ENCODE peak calls at places on chromosomes 2 and 18, in five cellular contexts. T is AG04450, X is kidney epithelial cell, Z is GM12865, O is chondrocyte. M is an unnamed sample.

GRCh38 chr2:62627667-62628066 is 77.8 kb upstream of the EHBP1 start:
- DNase-seq in O (no peak), T (no peak), Z (no peak), X (no peak), M (no peak)

GRCh38 chr2:223108376-223109100 is 56.5 kb downstream of the KCNE4 start:
- DNase-seq in Z (no peak), T (no peak), O (no peak), X (no peak), M (no peak)

GRCh38 chr18:30406728-30407127 is 635.8 kb downstream of the DSC3 start:
- DNase-seq in O (no peak), Z (no peak), X (no peak), T (no peak), M (no peak)

GRCh38 chr2:9820020-9820973 is 23.0 kb upstream of the TAF1B start:
- DNase-seq in Z (no peak), T (no peak), X (no peak), O (no peak), M (peak; percentile 48)

GRCh38 chr2:172046080-172046678 is 39.1 kb upstream of the DLX1 start:
- DNase-seq in X (no peak), Z (no peak), T (no peak), O (no peak), M (no peak)

GRCh38 chr2:47250576-47251403 is 95.7 kb upstream of the STPG4 start:
- DNase-seq in O (no peak), Z (no peak), T (no peak), X (peak; percentile 38), M (no peak)

GRCh38 chr2:120625865-120626560 is 109.7 kb upstream of the GLI2 start:
- DNase-seq in T (no peak), Z (no peak), X (peak; percentile 64), O (no peak), M (peak; percentile 9)

GRCh38 chr2:10544252-10544651 is 96.1 kb upstream of the ODC1 start:
- DNase-seq in Z (peak; percentile 14), T (no peak), X (no peak), O (no peak), M (no peak)

GRCh38 chr2:39920318-39920775 is 141.3 kb upstream of the THUMPD2 start:
- DNase-seq in T (no peak), O (no peak), Z (no peak), X (no peak), M (no peak)

GRCh38 chr2:119545754-119546445 is 1.7 kb downstream of the CFAP221 start:
- DNase-seq in X (no peak), T (no peak), O (no peak), Z (no peak), M (no peak)

GRCh38 chr2:7595181-7595580 is 678.0 kb downstream of the RNF144A start:
- DNase-seq in Z (no peak), T (no peak), X (no peak), O (no peak), M (no peak)

GRCh38 chr2:85440736-85441135 is 22.2 kb downstream of the SH2D6 start:
- DNase-seq in O (no peak), Z (no peak), T (no peak), X (no peak), M (no peak)

GRCh38 chr18:8952796-8953760 is 149.4 kb upstream of the NDUFV2 start:
- DNase-seq in X (no peak), O (no peak), T (peak; percentile 74), Z (no peak), M (no peak)

GRCh38 chr2:191020221-191020741 is 6.3 kb upstream of the STAT1 start:
- DNase-seq in O (peak; percentile 95), Z (peak; percentile 99), X (peak; percentile 84), T (peak; percentile 93), M (peak; percentile 69)

GRCh38 chr2:220601674-220602073 is 970.4 kb downstream of the EPHA4 start:
- DNase-seq in X (no peak), O (no peak), T (no peak), Z (no peak), M (no peak)

GRCh38 chr2:109728809-109729208 is 65.3 kb upstream of the RGPD5 start:
- DNase-seq in Z (peak; percentile 57), X (no peak), O (no peak), T (no peak), M (no peak)

GRCh38 chr2:225236769-225237323 is 162.7 kb upstream of the NYAP2 start:
- DNase-seq in T (no peak), O (no peak), X (no peak), Z (no peak), M (no peak)

GRCh38 chr2:128314348-128315121 is 4.1 kb downstream of the HS6ST1 start:
- DNase-seq in Z (peak; percentile 2), X (no peak), T (no peak), O (no peak), M (no peak)

GRCh38 chr2:36403675-36404230 is 48.2 kb downstream of the CRIM1 start:
- DNase-seq in O (no peak), Z (no peak), X (peak; percentile 91), T (no peak), M (peak; percentile 65)

GRCh38 chr18:66473882-66474281 is 130.0 kb downstream of the CDH19 start:
- DNase-seq in X (no peak), O (no peak), T (no peak), Z (no peak), M (no peak)

GRCh38 chr18:36744261-36744876 is 84.4 kb downstream of the TPGS2 start:
- DNase-seq in T (peak; percentile 27), X (no peak), Z (no peak), O (no peak), M (no peak)

GRCh38 chr2:102082591-102083586 is 59.7 kb upstream of the IL1R1 start:
- DNase-seq in T (no peak), O (no peak), Z (peak; percentile 80), X (peak; percentile 84), M (peak; percentile 96)

GRCh38 chr2:8006181-8006580 is 675.7 kb upstream of the ID2 start:
- DNase-seq in T (no peak), Z (no peak), X (no peak), O (no peak), M (no peak)

GRCh38 chr2:233173115-233173514 is 78.4 kb upstream of the ATG16L1 start:
- DNase-seq in O (no peak), T (no peak), Z (no peak), X (no peak), M (no peak)

GRCh38 chr18:72652990-72653593 is 109.0 kb upstream of the CBLN2 start:
- DNase-seq in X (peak; percentile 16), T (no peak), Z (peak; percentile 71), O (no peak), M (peak; percentile 22)
- TF ChIP-seq CTCF in X (peak; percentile 84), T (peak; percentile 19), Z (peak; percentile 65), O (peak; percentile 67), M (peak; percentile 84)

GRCh38 chr2:74646829-74647482 is 1.2 kb downstream of the M1AP start:
- DNase-seq in T (no peak), X (no peak), O (no peak), Z (no peak), M (no peak)

GRCh38 chr2:74646201-74646600 is 1.9 kb downstream of the M1AP start:
- DNase-seq in O (no peak), T (no peak), Z (no peak), X (no peak), M (no peak)

GRCh38 chr2:74653589-74653984 is 460 bp upstream of the SEMA4F start:
- DNase-seq in Z (no peak), T (no peak), O (no peak), X (no peak), M (no peak)

GRCh38 chr2:74648009-74648443 is at the start of gene M1AP:
- DNase-seq in O (no peak), Z (no peak), T (no peak), X (no peak), M (no peak)
- TF ChIP-seq CTCF in O (peak; percentile 36), Z (peak; percentile 22), T (no peak), X (peak; percentile 31), M (peak; percentile 23)

GRCh38 chr2:68352651-68353386 is 12.3 kb upstream of the PLEK start:
- DNase-seq in Z (no peak), X (no peak), T (no peak), O (no peak), M (no peak)

GRCh38 chr2:68359889-68360288 is 5.2 kb upstream of the PLEK start:
- DNase-seq in Z (no peak), X (no peak), T (no peak), O (no peak), M (no peak)

GRCh38 chr2:68356599-68357239 is 8.4 kb upstream of the PLEK start:
- DNase-seq in O (no peak), T (no peak), Z (no peak), X (no peak), M (no peak)

GRCh38 chr2:68362069-68362468 is 3.0 kb upstream of the PLEK start:
- DNase-seq in T (no peak), O (no peak), Z (peak; percentile 95), X (no peak), M (no peak)

DNA sequence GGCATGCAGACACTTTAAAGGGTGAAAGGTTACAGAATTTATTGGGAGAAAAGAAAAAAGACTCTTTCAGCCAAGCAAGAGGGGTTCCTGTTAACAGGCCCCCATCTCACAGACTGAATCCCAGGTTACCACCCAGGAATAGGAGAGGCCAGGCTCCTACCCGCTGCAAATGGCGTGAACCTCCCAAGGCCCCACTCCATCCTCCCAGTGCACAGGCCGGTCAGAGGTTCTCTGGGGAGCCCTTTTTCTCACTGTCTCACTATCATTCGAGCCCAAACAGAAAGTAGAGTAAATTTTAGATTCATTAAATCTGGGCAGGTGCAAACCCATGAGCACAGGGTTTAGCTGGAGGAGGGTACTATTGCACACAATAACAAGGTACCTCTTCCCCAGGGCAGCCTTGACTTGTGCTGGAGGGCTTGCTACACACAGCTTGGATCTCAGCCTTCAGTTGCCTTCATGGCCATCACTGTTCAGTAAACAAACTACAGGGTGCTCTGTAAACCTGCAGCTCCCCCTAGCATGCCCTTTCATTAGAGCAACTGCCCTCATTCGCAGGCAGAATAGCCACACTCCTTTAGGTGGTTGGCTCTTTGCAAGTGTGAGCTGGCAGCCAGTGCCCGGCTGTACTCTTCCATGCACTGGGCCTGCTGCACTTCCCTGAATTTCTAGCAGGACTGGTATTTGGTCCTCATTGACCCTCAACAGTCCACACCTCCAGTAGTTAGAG is 7.3 kb upstream of the PLEK start:
- DNase-seq in Z (peak; percentile 78), O (no peak), T (peak; percentile 18), X (no peak), M (no peak)
- TF ChIP-seq CTCF in Z (peak; percentile 69), O (peak; percentile 57), T (peak; percentile 75), X (peak; percentile 30), M (peak; percentile 55)

DNA sequence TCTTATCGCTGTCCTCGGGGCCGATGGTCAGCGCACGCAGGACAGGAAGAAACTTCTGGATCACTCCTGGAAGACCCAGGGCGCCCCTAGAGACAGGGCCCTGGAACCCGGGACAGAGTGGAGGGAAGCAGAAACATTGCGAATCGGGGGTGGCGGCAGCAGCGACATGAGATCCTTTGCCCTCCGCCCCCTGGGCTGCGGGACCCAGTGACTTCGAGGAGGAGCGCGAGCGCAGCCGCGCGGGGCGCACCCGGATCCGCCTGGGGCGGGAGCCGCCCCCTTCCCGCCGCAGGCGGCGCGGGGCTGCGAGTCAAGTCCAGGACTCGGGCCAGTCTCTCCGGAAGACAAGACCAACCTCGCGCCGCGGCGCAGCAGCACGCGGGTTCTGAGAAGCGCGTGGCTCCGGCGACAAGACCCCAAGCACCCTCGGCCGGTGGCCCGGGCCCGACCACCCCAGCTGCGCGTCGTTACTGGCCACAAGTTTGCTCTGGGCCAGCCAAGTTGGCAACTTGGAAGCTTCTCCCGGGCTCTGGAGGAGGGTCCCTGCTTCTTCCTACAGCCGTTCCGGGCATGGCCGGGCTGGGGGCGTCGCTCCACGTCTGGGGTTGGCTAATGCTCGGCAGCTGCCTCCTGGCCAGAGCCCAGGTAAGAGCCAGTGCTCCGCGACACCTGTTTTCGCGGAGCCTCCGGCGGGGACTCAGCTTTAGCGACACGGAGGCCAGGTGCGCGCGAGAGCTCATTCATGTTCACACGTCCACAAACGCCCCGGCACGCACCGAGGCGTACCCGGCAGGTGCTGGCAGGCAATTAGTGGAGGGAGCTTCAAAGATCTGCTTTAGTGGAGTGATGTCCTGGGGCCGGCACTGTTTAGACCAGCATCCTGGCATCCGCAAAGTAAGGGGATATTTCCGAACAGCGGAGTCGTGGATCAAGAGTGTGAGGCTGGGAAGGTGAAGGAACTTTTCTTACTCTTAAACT is at the start of gene PTH2R:
- DNase-seq in O (peak; percentile 89), Z (no peak), T (no peak), X (no peak), M (no peak)
- TF ChIP-seq CTCF in O (no peak), Z (no peak), T (no peak), X (peak; percentile 6), M (no peak)

M was measured in epithelial cell of proximal tubule.